ENCODE peak calls at places on chromosomes 16 and 17, in four cellular contexts. R is HL-60, M is K562, C is GM12878. B is an unnamed sample.

GRCh38 chr17:2691069-2691871 is 20.3 kb downstream of the CLUH start:
- DNase-seq in C (no peak), R (no peak), M (no peak), B (no peak)

GRCh38 chr17:40503154-40503553 is 1.7 kb upstream of the TNS4 start:
- DNase-seq in M (no peak), R (no peak), C (no peak), B (no peak)

GRCh38 chr16:85137323-85138072 is 25.2 kb upstream of the CIBAR2 start:
- DNase-seq in M (no peak), R (no peak), C (no peak), B (no peak)

GRCh38 chr16:58025351-58026138 is at the start of gene MMP15:
- DNase-seq in R (peak), C (no peak), M (peak), B (peak)

GRCh38 chr16:75472908-75473877 is 8.7 kb upstream of the TMEM170A start:
- DNase-seq in C (no peak), R (no peak), M (no peak), B (no peak)

GRCh38 chr17:42853597-42853967 is 2.6 kb downstream of the AOC3 start:
- DNase-seq in C (no peak), R (no peak), M (no peak), B (no peak)

GRCh38 chr16:19898166-19898565 is 13.5 kb upstream of the GPRC5B start:
- DNase-seq in R (no peak), C (no peak), M (no peak), B (no peak)

GRCh38 chr17:41367426-41368075 is 2.1 kb downstream of the KRT33B start:
- DNase-seq in R (no peak), M (no peak), C (no peak), B (no peak)

GRCh38 chr16:9114112-9114511 is 22.7 kb downstream of the HAPSTR1 start:
- DNase-seq in C (no peak), R (no peak), M (no peak), B (no peak)

DNA sequence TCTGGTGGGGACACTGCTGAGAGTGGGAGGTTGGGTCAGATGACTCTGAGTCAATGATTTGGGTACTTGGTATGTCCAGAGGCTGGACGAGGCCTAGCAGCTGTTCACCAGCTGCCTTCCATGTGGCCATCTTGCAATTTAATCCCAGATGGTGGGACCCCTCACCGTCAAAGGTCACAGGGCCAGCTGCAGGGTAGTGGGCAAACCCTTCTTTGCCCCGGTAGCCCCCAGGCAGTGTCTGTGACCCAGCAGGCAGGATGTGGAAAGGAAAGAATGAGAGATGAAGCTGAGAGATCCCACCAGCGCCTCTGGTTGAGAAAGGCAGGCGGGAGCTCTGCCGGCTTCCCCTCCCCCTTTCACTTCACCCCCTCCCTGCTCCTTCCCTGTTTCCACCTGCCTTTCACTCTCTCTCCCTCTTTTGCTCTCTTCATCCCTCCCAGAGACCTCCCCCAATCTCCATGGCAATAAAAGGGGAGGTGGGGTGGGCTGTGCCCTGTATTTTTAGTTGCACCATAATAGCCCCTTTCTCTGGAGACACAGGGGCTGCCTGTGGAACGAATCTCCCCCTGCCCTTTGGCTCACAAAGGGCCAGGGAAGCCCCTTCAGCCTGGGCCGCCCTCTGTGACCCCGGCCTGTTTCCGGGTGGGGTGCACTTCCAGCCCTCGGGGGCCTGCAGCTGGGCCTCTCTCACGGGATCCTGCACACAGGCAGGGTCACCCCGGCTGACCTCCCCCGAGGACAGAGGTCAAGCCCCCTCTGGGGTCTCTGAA is 20.2 kb downstream of the CDK5RAP3 start:
- DNase-seq in C (no peak), M (no peak), R (no peak), B (no peak)
- TF ChIP-seq SPI1 in C (no peak), M (no peak), R (no peak), B (no peak)

DNA sequence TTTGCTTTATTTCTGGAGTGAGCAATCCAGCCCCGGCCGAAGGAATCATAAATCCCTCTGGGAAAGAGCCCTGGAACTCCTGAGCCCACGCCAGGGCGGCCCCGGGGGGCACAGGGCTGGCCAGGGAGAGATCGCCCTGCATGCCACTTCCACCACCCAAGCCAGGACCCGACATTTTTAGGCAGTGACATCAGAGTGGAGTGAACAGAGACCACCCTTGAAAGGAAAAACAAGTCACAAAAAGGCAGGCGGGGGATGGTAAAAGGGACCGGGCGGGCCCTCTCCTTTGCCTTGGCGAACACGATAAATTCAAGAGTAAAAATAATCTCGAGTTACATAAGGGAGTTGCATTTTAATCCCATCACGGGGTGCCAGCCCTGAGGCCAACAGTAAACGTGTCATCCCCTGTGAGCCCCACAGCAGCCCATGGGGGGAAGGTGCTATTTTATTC is 284.1 kb downstream of the C16orf95 start:
- DNase-seq in R (no peak), C (no peak), M (no peak), B (no peak)
- TF ChIP-seq SPI1 in R (no peak), C (no peak), M (no peak), B (no peak)

DNA sequence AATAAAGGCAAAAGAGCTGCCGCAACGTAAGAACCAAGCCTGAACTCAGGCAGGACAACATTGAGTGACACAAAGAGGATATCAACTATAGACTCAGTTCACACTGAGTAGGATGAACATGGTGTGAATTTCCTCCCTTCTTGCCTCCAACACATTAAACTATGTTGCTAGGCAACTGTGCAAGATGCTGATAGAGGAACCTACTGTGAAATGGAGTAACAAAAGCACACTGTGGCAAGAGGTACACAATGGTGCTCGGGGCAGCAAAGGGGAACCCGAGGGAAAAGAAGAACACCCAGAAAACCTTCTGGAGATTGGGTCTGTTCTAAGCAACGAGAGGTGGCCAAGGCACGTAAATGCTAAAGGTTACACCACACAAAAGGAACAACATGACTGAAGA is 34.1 kb downstream of the GRB2 start:
- DNase-seq in R (peak), M (no peak), C (no peak), B (no peak)
- TF ChIP-seq SPI1 in R (no peak), M (no peak), C (no peak), B (no peak)

DNA sequence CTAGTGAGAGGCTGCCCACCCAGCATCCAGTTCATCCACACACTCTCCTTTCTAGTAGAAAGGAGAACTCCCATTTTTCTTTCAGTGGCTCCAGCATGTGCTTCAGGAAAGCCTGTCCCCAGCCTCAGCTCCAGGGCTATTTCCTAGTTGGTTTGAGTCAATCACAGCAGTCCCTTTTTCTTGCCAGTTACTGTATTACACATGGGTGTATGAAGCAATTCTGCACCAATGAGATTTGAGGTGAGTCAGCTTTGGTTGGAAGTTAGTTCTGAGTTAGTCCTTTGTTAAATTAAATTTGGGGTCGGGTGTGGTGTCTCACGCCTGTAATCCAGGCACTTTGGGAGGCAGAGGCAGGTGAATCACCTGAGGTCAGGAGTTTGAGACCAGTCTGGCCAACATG is 24.8 kb downstream of the RAD51D start:
- DNase-seq in M (no peak), R (no peak), C (no peak), B (no peak)
- TF ChIP-seq SPI1 in M (no peak), R (no peak), C (no peak), B (no peak)

B was measured in GM12891.